ENCODE peak calls at places on chromosomes 12 and 14, in nine cellular contexts. One of them, this sample, is unnamed.

GRCh38 chr14:61860294-61860918 is 98.2 kb downstream of the SNAPC1 start:
- DNase-seq in pancreas: peak
- DNase-seq in stomach: peak
- DNase-seq in PC-9: peak
- DNase-seq in astrocyte: peak
- DNase-seq in esophagus muscularis mucosa: no peak
- DNase-seq in cardiac fibroblast: peak
- DNase-seq in CD8-positive, alpha-beta T cell: peak
- DNase-seq in lower leg skin: no peak
- DNase-seq in this sample: peak

GRCh38 chr14:81450100-81450531 is 50.0 kb upstream of the STON2 start:
- DNase-seq in pancreas: no peak
- DNase-seq in esophagus muscularis mucosa: no peak
- DNase-seq in lower leg skin: no peak
- DNase-seq in cardiac fibroblast: no peak
- DNase-seq in stomach: no peak
- DNase-seq in CD8-positive, alpha-beta T cell: no peak
- DNase-seq in PC-9: no peak
- DNase-seq in astrocyte: peak
- DNase-seq in this sample: peak

GRCh38 chr14:24269910-24270536 is 1.4 kb downstream of the RABGGTA start:
- DNase-seq in stomach: no peak
- DNase-seq in esophagus muscularis mucosa: no peak
- DNase-seq in pancreas: no peak
- DNase-seq in astrocyte: no peak
- DNase-seq in cardiac fibroblast: no peak
- DNase-seq in PC-9: no peak
- DNase-seq in CD8-positive, alpha-beta T cell: no peak
- DNase-seq in lower leg skin: no peak
- DNase-seq in this sample: no peak

GRCh38 chr12:122076743-122077495 is 1.6 kb upstream of the MLXIP start:
- DNase-seq in lower leg skin: no peak
- DNase-seq in esophagus muscularis mucosa: no peak
- DNase-seq in PC-9: no peak
- DNase-seq in CD8-positive, alpha-beta T cell: no peak
- DNase-seq in pancreas: no peak
- DNase-seq in astrocyte: no peak
- DNase-seq in cardiac fibroblast: no peak
- DNase-seq in stomach: no peak
- DNase-seq in this sample: no peak

GRCh38 chr14:83706555-83706954 is 1823.4 kb upstream of the FLRT2 start:
- DNase-seq in CD8-positive, alpha-beta T cell: no peak
- DNase-seq in PC-9: peak
- DNase-seq in pancreas: no peak
- DNase-seq in lower leg skin: no peak
- DNase-seq in stomach: no peak
- DNase-seq in esophagus muscularis mucosa: no peak
- DNase-seq in cardiac fibroblast: no peak
- DNase-seq in astrocyte: no peak
- DNase-seq in this sample: peak

GRCh38 chr12:3523728-3524127 is 32.7 kb downstream of the PRMT8 start:
- DNase-seq in pancreas: no peak
- DNase-seq in CD8-positive, alpha-beta T cell: no peak
- DNase-seq in stomach: no peak
- DNase-seq in esophagus muscularis mucosa: peak
- DNase-seq in cardiac fibroblast: no peak
- DNase-seq in PC-9: no peak
- DNase-seq in astrocyte: no peak
- DNase-seq in lower leg skin: peak
- DNase-seq in this sample: no peak

GRCh38 chr14:52494444-52494843 is 57.9 kb downstream of the TXNDC16 start:
- DNase-seq in pancreas: no peak
- DNase-seq in lower leg skin: no peak
- DNase-seq in astrocyte: no peak
- DNase-seq in CD8-positive, alpha-beta T cell: no peak
- DNase-seq in cardiac fibroblast: peak
- DNase-seq in stomach: no peak
- DNase-seq in PC-9: no peak
- DNase-seq in esophagus muscularis mucosa: no peak
- DNase-seq in this sample: no peak

GRCh38 chr12:101642115-101643067 is 47.6 kb downstream of the MYBPC1 start:
- DNase-seq in esophagus muscularis mucosa: no peak
- DNase-seq in stomach: peak
- DNase-seq in astrocyte: no peak
- DNase-seq in cardiac fibroblast: no peak
- DNase-seq in CD8-positive, alpha-beta T cell: no peak
- DNase-seq in PC-9: no peak
- DNase-seq in pancreas: peak
- DNase-seq in lower leg skin: no peak
- DNase-seq in this sample: no peak

GRCh38 chr14:23573384-23573783 is 5.2 kb downstream of the JPH4 start:
- DNase-seq in astrocyte: no peak
- DNase-seq in CD8-positive, alpha-beta T cell: no peak
- DNase-seq in cardiac fibroblast: no peak
- DNase-seq in lower leg skin: peak
- DNase-seq in stomach: peak
- DNase-seq in PC-9: no peak
- DNase-seq in esophagus muscularis mucosa: no peak
- DNase-seq in pancreas: no peak
- DNase-seq in this sample: no peak

GRCh38 chr12:15931590-15932053 is 20.5 kb downstream of the DERA start:
- DNase-seq in cardiac fibroblast: no peak
- DNase-seq in lower leg skin: no peak
- DNase-seq in CD8-positive, alpha-beta T cell: no peak
- DNase-seq in PC-9: no peak
- DNase-seq in astrocyte: no peak
- DNase-seq in esophagus muscularis mucosa: no peak
- DNase-seq in stomach: no peak
- DNase-seq in pancreas: no peak
- DNase-seq in this sample: peak

GRCh38 chr14:94403312-94403711 is 14.9 kb upstream of the SERPINA1 start:
- DNase-seq in pancreas: no peak
- DNase-seq in stomach: no peak
- DNase-seq in cardiac fibroblast: no peak
- DNase-seq in CD8-positive, alpha-beta T cell: no peak
- DNase-seq in PC-9: no peak
- DNase-seq in esophagus muscularis mucosa: no peak
- DNase-seq in lower leg skin: no peak
- DNase-seq in astrocyte: no peak
- DNase-seq in this sample: no peak

GRCh38 chr12:126770188-126770587 is 1496.8 kb upstream of the TMEM132C start:
- DNase-seq in lower leg skin: no peak
- DNase-seq in cardiac fibroblast: no peak
- DNase-seq in astrocyte: no peak
- DNase-seq in PC-9: no peak
- DNase-seq in stomach: no peak
- DNase-seq in CD8-positive, alpha-beta T cell: no peak
- DNase-seq in pancreas: no peak
- DNase-seq in esophagus muscularis mucosa: peak
- DNase-seq in this sample: no peak

GRCh38 chr12:127655691-127656090 is 611.3 kb upstream of the TMEM132C start:
- DNase-seq in lower leg skin: no peak
- DNase-seq in esophagus muscularis mucosa: no peak
- DNase-seq in cardiac fibroblast: no peak
- DNase-seq in stomach: no peak
- DNase-seq in CD8-positive, alpha-beta T cell: no peak
- DNase-seq in astrocyte: peak
- DNase-seq in PC-9: no peak
- DNase-seq in pancreas: no peak
- DNase-seq in this sample: peak

GRCh38 chr12:76726626-76727025 is 37.3 kb upstream of the ZDHHC17 start:
- DNase-seq in stomach: no peak
- DNase-seq in esophagus muscularis mucosa: no peak
- DNase-seq in astrocyte: no peak
- DNase-seq in PC-9: no peak
- DNase-seq in pancreas: no peak
- DNase-seq in cardiac fibroblast: no peak
- DNase-seq in CD8-positive, alpha-beta T cell: no peak
- DNase-seq in lower leg skin: no peak
- DNase-seq in this sample: no peak

GRCh38 chr12:34205401-34205800 is 183.1 kb downstream of the ALG10 start:
- DNase-seq in pancreas: no peak
- DNase-seq in esophagus muscularis mucosa: peak
- DNase-seq in CD8-positive, alpha-beta T cell: no peak
- DNase-seq in lower leg skin: no peak
- DNase-seq in cardiac fibroblast: no peak
- DNase-seq in PC-9: no peak
- DNase-seq in astrocyte: no peak
- DNase-seq in stomach: no peak
- DNase-seq in this sample: no peak

GRCh38 chr14:102893452-102893851 is 29.0 kb upstream of the AMN start:
- DNase-seq in stomach: peak
- DNase-seq in cardiac fibroblast: peak
- DNase-seq in pancreas: no peak
- DNase-seq in lower leg skin: peak
- DNase-seq in esophagus muscularis mucosa: no peak
- DNase-seq in astrocyte: peak
- DNase-seq in PC-9: no peak
- DNase-seq in CD8-positive, alpha-beta T cell: no peak
- DNase-seq in this sample: peak

GRCh38 chr14:32010561-32011188 is 66.4 kb upstream of the ARHGAP5 start:
- DNase-seq in esophagus muscularis mucosa: peak
- DNase-seq in cardiac fibroblast: peak
- DNase-seq in CD8-positive, alpha-beta T cell: no peak
- DNase-seq in lower leg skin: no peak
- DNase-seq in astrocyte: peak
- DNase-seq in stomach: no peak
- DNase-seq in PC-9: peak
- DNase-seq in pancreas: no peak
- DNase-seq in this sample: peak

GRCh38 chr14:66361013-66361412 is 125.2 kb upstream of the CCDC196 start:
- DNase-seq in stomach: no peak
- DNase-seq in CD8-positive, alpha-beta T cell: no peak
- DNase-seq in pancreas: no peak
- DNase-seq in lower leg skin: no peak
- DNase-seq in PC-9: no peak
- DNase-seq in astrocyte: no peak
- DNase-seq in cardiac fibroblast: no peak
- DNase-seq in esophagus muscularis mucosa: no peak
- DNase-seq in this sample: no peak

GRCh38 chr14:84806627-84807026 is 723.3 kb upstream of the FLRT2 start:
- DNase-seq in lower leg skin: no peak
- DNase-seq in stomach: no peak
- DNase-seq in astrocyte: peak
- DNase-seq in PC-9: no peak
- DNase-seq in CD8-positive, alpha-beta T cell: no peak
- DNase-seq in pancreas: no peak
- DNase-seq in cardiac fibroblast: peak
- DNase-seq in esophagus muscularis mucosa: no peak
- DNase-seq in this sample: peak

GRCh38 chr14:74572829-74573360 is 39.1 kb downstream of the LTBP2 start:
- DNase-seq in astrocyte: peak
- DNase-seq in stomach: no peak
- DNase-seq in esophagus muscularis mucosa: no peak
- DNase-seq in cardiac fibroblast: no peak
- DNase-seq in lower leg skin: no peak
- DNase-seq in PC-9: peak
- DNase-seq in pancreas: no peak
- DNase-seq in CD8-positive, alpha-beta T cell: no peak
- DNase-seq in this sample: no peak

GRCh38 chr12:97556201-97556824 is 93.7 kb downstream of the RMST start:
- DNase-seq in CD8-positive, alpha-beta T cell: no peak
- DNase-seq in astrocyte: peak
- DNase-seq in esophagus muscularis mucosa: no peak
- DNase-seq in PC-9: peak
- DNase-seq in cardiac fibroblast: peak
- DNase-seq in lower leg skin: no peak
- DNase-seq in stomach: peak
- DNase-seq in pancreas: no peak
- DNase-seq in this sample: peak

GRCh38 chr14:55433880-55434804 is 6.3 kb downstream of the TBPL2 start:
- DNase-seq in pancreas: no peak
- DNase-seq in CD8-positive, alpha-beta T cell: no peak
- DNase-seq in astrocyte: no peak
- DNase-seq in PC-9: no peak
- DNase-seq in esophagus muscularis mucosa: no peak
- DNase-seq in cardiac fibroblast: no peak
- DNase-seq in stomach: no peak
- DNase-seq in lower leg skin: no peak
- DNase-seq in this sample: no peak

GRCh38 chr12:100229036-100229635 is 28.5 kb downstream of the ACTR6 start:
- DNase-seq in pancreas: no peak
- DNase-seq in CD8-positive, alpha-beta T cell: no peak
- DNase-seq in esophagus muscularis mucosa: no peak
- DNase-seq in PC-9: peak
- DNase-seq in cardiac fibroblast: peak
- DNase-seq in lower leg skin: no peak
- DNase-seq in stomach: no peak
- DNase-seq in astrocyte: no peak
- DNase-seq in this sample: peak
- TF ChIP-seq CTCF in pancreas: no peak
- TF ChIP-seq CTCF in CD8-positive, alpha-beta T cell: no peak
- TF ChIP-seq CTCF in esophagus muscularis mucosa: no peak
- TF ChIP-seq CTCF in PC-9: peak
- TF ChIP-seq CTCF in cardiac fibroblast: no peak
- TF ChIP-seq CTCF in lower leg skin: no peak
- TF ChIP-seq CTCF in stomach: no peak
- TF ChIP-seq CTCF in astrocyte: no peak
- TF ChIP-seq CTCF in this sample: no peak

GRCh38 chr14:88492272-88493089 is 62.3 kb downstream of the PTPN21 start:
- DNase-seq in PC-9: peak
- DNase-seq in stomach: peak
- DNase-seq in esophagus muscularis mucosa: peak
- DNase-seq in astrocyte: peak
- DNase-seq in cardiac fibroblast: peak
- DNase-seq in pancreas: peak
- DNase-seq in lower leg skin: peak
- DNase-seq in CD8-positive, alpha-beta T cell: peak
- DNase-seq in this sample: peak
- H3K4me3 ChIP-seq in PC-9: no peak
- H3K4me3 ChIP-seq in stomach: no peak
- H3K4me3 ChIP-seq in esophagus muscularis mucosa: no peak
- H3K4me3 ChIP-seq in astrocyte: no peak
- H3K4me3 ChIP-seq in cardiac fibroblast: no peak
- H3K4me3 ChIP-seq in pancreas: no peak
- H3K4me3 ChIP-seq in lower leg skin: no peak
- H3K4me3 ChIP-seq in CD8-positive, alpha-beta T cell: no peak
- H3K4me3 ChIP-seq in this sample: no peak

GRCh38 chr14:21093769-21094681 is 4.4 kb downstream of the ZNF219 start:
- DNase-seq in lower leg skin: no peak
- DNase-seq in esophagus muscularis mucosa: no peak
- DNase-seq in astrocyte: no peak
- DNase-seq in pancreas: no peak
- DNase-seq in PC-9: no peak
- DNase-seq in stomach: no peak
- DNase-seq in cardiac fibroblast: no peak
- DNase-seq in CD8-positive, alpha-beta T cell: no peak
- DNase-seq in this sample: no peak
- TF ChIP-seq CTCF in lower leg skin: no peak
- TF ChIP-seq CTCF in esophagus muscularis mucosa: no peak
- TF ChIP-seq CTCF in astrocyte: peak
- TF ChIP-seq CTCF in pancreas: no peak
- TF ChIP-seq CTCF in PC-9: no peak
- TF ChIP-seq CTCF in stomach: no peak
- TF ChIP-seq CTCF in cardiac fibroblast: peak
- TF ChIP-seq CTCF in CD8-positive, alpha-beta T cell: no peak
- TF ChIP-seq CTCF in this sample: peak

DNA sequence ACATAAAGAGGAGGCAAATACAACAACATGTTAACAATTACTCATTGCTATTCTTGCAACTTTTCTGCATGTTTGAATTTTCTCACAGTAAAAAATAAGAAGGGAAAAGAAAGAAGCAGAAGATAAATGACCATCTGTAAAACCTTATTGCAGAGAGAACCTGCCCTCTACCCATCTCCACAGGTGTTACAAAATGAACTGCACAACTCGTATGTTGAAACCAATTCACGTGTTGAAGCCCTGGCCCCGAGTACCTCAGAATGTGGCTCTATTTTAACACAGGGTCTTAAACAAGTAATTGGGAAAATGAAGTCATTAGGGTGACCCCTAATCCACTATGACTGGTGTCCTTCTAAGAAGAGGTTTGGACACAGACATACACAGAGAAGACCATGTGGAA is 39.5 kb downstream of the FOXN3 start:
- DNase-seq in esophagus muscularis mucosa: no peak
- DNase-seq in cardiac fibroblast: no peak
- DNase-seq in astrocyte: no peak
- DNase-seq in lower leg skin: no peak
- DNase-seq in CD8-positive, alpha-beta T cell: no peak
- DNase-seq in stomach: no peak
- DNase-seq in pancreas: no peak
- DNase-seq in PC-9: no peak
- DNase-seq in this sample: no peak
- H3K4me3 ChIP-seq in esophagus muscularis mucosa: no peak
- H3K4me3 ChIP-seq in cardiac fibroblast: no peak
- H3K4me3 ChIP-seq in astrocyte: no peak
- H3K4me3 ChIP-seq in lower leg skin: no peak
- H3K4me3 ChIP-seq in CD8-positive, alpha-beta T cell: no peak
- H3K4me3 ChIP-seq in stomach: no peak
- H3K4me3 ChIP-seq in pancreas: no peak
- H3K4me3 ChIP-seq in PC-9: no peak
- H3K4me3 ChIP-seq in this sample: no peak